ENCODE peak calls at places on chromosomes 11 and 22, in six cellular contexts. One of them, this sample, is unnamed.

GRCh38 chr11:116837231-116838091 is at the start of gene APOA1:
- DNase-seq in AG10803: no peak
- DNase-seq in transverse colon: no peak
- DNase-seq in HL-60: no peak
- DNase-seq in WERI-Rb-1: no peak
- DNase-seq in neural progenitor cell: peak; percentile 50
- DNase-seq in this sample: no peak

GRCh38 chr11:45654741-45655283 is 10.6 kb downstream of the CHST1 start:
- DNase-seq in AG10803: no peak
- DNase-seq in transverse colon: no peak
- DNase-seq in HL-60: no peak
- DNase-seq in WERI-Rb-1: no peak
- DNase-seq in neural progenitor cell: no peak
- DNase-seq in this sample: no peak

GRCh38 chr22:37326726-37327125 is 44.4 kb downstream of the CYTH4 start:
- DNase-seq in AG10803: no peak
- DNase-seq in transverse colon: peak; percentile 58
- DNase-seq in HL-60: no peak
- DNase-seq in WERI-Rb-1: no peak
- DNase-seq in neural progenitor cell: no peak
- DNase-seq in this sample: no peak

GRCh38 chr22:48663297-48663696 is 1164.4 kb downstream of the BRD1 start:
- DNase-seq in AG10803: no peak
- DNase-seq in transverse colon: no peak
- DNase-seq in HL-60: peak; percentile 15
- DNase-seq in WERI-Rb-1: no peak
- DNase-seq in neural progenitor cell: peak; percentile 33
- DNase-seq in this sample: no peak

GRCh38 chr11:2097356-2097997 is 41.7 kb downstream of the IGF2 start:
- DNase-seq in AG10803: peak; percentile 93
- DNase-seq in transverse colon: peak; percentile 28
- DNase-seq in HL-60: no peak
- DNase-seq in WERI-Rb-1: no peak
- DNase-seq in neural progenitor cell: peak; percentile 92
- DNase-seq in this sample: peak; percentile 94

GRCh38 chr11:78564889-78565467 is 9.7 kb downstream of the NARS2 start:
- DNase-seq in AG10803: peak; percentile 68
- DNase-seq in transverse colon: no peak
- DNase-seq in HL-60: peak; percentile 48
- DNase-seq in WERI-Rb-1: no peak
- DNase-seq in neural progenitor cell: no peak
- DNase-seq in this sample: no peak

GRCh38 chr11:31841435-31841834 is 30.3 kb upstream of the PAX6 start:
- DNase-seq in AG10803: no peak
- DNase-seq in transverse colon: no peak
- DNase-seq in HL-60: no peak
- DNase-seq in WERI-Rb-1: no peak
- DNase-seq in neural progenitor cell: no peak
- DNase-seq in this sample: no peak

GRCh38 chr22:34800265-34800664 is 265.7 kb upstream of the ISX start:
- DNase-seq in AG10803: peak; percentile 84
- DNase-seq in transverse colon: no peak
- DNase-seq in HL-60: no peak
- DNase-seq in WERI-Rb-1: no peak
- DNase-seq in neural progenitor cell: no peak
- DNase-seq in this sample: no peak

GRCh38 chr22:37549704-37550059 is 10.6 kb upstream of the CDC42EP1 start:
- DNase-seq in AG10803: peak; percentile 72
- DNase-seq in transverse colon: no peak
- DNase-seq in HL-60: no peak
- DNase-seq in WERI-Rb-1: no peak
- DNase-seq in neural progenitor cell: peak; percentile 40
- DNase-seq in this sample: peak; percentile 76

GRCh38 chr11:34840736-34841386 is 75.3 kb downstream of the APIP start:
- DNase-seq in AG10803: peak; percentile 30
- DNase-seq in transverse colon: peak; percentile 58
- DNase-seq in HL-60: peak; percentile 52
- DNase-seq in WERI-Rb-1: peak; percentile 37
- DNase-seq in neural progenitor cell: peak; percentile 46
- DNase-seq in this sample: no peak

GRCh38 chr11:114440971-114441810 is 1.9 kb downstream of the REXO2 start:
- DNase-seq in AG10803: peak; percentile 11
- DNase-seq in transverse colon: no peak
- DNase-seq in HL-60: no peak
- DNase-seq in WERI-Rb-1: no peak
- DNase-seq in neural progenitor cell: no peak
- DNase-seq in this sample: peak; percentile 12
- H3K4me3 ChIP-seq in AG10803: peak overlapping the region; percentile 97
- H3K4me3 ChIP-seq in transverse colon: peak overlapping the region; percentile 72
- H3K4me3 ChIP-seq in HL-60: no peak overlapping the region
- H3K4me3 ChIP-seq in WERI-Rb-1: no peak overlapping the region
- H3K4me3 ChIP-seq in neural progenitor cell: peak overlapping the region; percentile 98
- H3K4me3 ChIP-seq in this sample: peak overlapping the region; percentile 95

GRCh38 chr22:45107671-45108070 is 56.1 kb upstream of the NUP50 start:
- DNase-seq in AG10803: no peak
- DNase-seq in transverse colon: no peak
- DNase-seq in HL-60: no peak
- DNase-seq in WERI-Rb-1: no peak
- DNase-seq in neural progenitor cell: no peak
- DNase-seq in this sample: no peak

GRCh38 chr22:45103756-45104155 is 60.0 kb upstream of the NUP50 start:
- DNase-seq in AG10803: no peak
- DNase-seq in transverse colon: no peak
- DNase-seq in HL-60: no peak
- DNase-seq in WERI-Rb-1: no peak
- DNase-seq in neural progenitor cell: peak; percentile 38
- DNase-seq in this sample: no peak

GRCh38 chr22:45104313-45104712 is 59.4 kb upstream of the NUP50 start:
- DNase-seq in AG10803: no peak
- DNase-seq in transverse colon: no peak
- DNase-seq in HL-60: no peak
- DNase-seq in WERI-Rb-1: no peak
- DNase-seq in neural progenitor cell: no peak
- DNase-seq in this sample: no peak

GRCh38 chr22:45102896-45103420 is 60.8 kb upstream of the NUP50 start:
- DNase-seq in AG10803: no peak
- DNase-seq in transverse colon: no peak
- DNase-seq in HL-60: no peak
- DNase-seq in WERI-Rb-1: no peak
- DNase-seq in neural progenitor cell: no peak
- DNase-seq in this sample: no peak

GRCh38 chr22:45105281-45105700 is 58.4 kb upstream of the NUP50 start:
- DNase-seq in AG10803: peak; percentile 98
- DNase-seq in transverse colon: no peak
- DNase-seq in HL-60: no peak
- DNase-seq in WERI-Rb-1: no peak
- DNase-seq in neural progenitor cell: no peak
- DNase-seq in this sample: peak; percentile 95
- TF ChIP-seq CTCF in AG10803: no peak
- TF ChIP-seq CTCF in transverse colon: no peak
- TF ChIP-seq CTCF in HL-60: no peak
- TF ChIP-seq CTCF in WERI-Rb-1: no peak
- TF ChIP-seq CTCF in neural progenitor cell: no peak
- TF ChIP-seq CTCF in this sample: no peak

DNA sequence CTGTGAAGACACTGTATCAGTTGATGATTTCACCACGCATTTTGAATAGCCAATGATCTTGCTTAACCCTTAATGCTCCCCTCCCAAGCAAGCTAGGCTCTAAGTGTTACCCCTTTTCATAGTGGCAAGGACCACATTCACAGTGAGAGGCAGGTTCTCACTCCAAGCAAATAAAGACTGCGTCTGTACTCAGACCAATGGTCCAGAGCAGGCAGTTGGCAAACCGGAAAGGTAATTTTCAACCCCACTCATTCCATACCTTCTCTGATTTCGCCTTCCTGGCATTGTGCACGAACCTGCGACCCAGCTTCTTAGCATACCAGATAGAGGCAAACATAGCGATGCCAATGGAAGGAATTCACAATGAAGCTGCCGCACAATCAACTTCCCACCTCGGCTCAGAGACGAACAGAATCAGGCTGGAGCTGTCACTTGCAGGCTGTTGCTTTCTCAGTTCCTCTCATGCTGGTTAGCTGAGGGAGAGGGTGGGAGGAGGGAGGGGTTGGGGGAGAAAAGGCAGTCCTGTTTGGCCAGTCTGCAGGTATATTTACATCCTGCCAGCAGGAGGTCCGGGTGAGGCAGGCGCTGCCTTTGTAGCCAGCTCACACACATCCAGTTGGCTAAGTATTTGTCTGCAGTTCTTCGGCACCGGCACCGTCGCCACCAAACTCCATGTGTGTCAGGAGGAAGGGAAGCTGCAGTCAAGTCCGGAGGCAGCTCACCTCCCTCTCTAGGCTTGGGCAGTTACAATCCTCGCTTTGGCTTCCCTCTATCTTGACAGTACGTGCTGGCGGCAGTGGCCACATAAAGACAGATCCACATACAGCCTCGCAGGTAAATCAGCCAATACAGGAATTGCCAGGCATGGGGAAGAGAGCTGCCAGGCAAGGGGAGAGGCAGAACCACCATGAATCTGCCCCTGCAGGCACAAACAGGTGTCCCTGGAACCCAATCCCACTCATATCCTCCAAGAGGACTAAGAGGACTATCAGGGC is 1151.3 kb upstream of the CCDC90B start:
- DNase-seq in AG10803: no peak
- DNase-seq in transverse colon: peak; percentile 6
- DNase-seq in HL-60: no peak
- DNase-seq in WERI-Rb-1: no peak
- DNase-seq in neural progenitor cell: peak; percentile 66
- DNase-seq in this sample: no peak
- H3K4me3 ChIP-seq in AG10803: no peak overlapping the region
- H3K4me3 ChIP-seq in transverse colon: no peak overlapping the region
- H3K4me3 ChIP-seq in HL-60: no peak overlapping the region
- H3K4me3 ChIP-seq in WERI-Rb-1: no peak overlapping the region
- H3K4me3 ChIP-seq in neural progenitor cell: peak overlapping the region; percentile 49
- H3K4me3 ChIP-seq in this sample: no peak overlapping the region

GRCh38 chr11:119694334-119694733 is 34.7 kb downstream of the NECTIN1 start:
- DNase-seq in AG10803: no peak
- DNase-seq in transverse colon: peak; percentile 61
- DNase-seq in HL-60: no peak
- DNase-seq in WERI-Rb-1: peak; percentile 39
- DNase-seq in neural progenitor cell: no peak
- DNase-seq in this sample: no peak
- TF ChIP-seq CTCF in AG10803: no peak
- TF ChIP-seq CTCF in transverse colon: no peak
- TF ChIP-seq CTCF in HL-60: peak; percentile 13
- TF ChIP-seq CTCF in WERI-Rb-1: peak; percentile 35
- TF ChIP-seq CTCF in neural progenitor cell: no peak
- TF ChIP-seq CTCF in this sample: no peak

DNA sequence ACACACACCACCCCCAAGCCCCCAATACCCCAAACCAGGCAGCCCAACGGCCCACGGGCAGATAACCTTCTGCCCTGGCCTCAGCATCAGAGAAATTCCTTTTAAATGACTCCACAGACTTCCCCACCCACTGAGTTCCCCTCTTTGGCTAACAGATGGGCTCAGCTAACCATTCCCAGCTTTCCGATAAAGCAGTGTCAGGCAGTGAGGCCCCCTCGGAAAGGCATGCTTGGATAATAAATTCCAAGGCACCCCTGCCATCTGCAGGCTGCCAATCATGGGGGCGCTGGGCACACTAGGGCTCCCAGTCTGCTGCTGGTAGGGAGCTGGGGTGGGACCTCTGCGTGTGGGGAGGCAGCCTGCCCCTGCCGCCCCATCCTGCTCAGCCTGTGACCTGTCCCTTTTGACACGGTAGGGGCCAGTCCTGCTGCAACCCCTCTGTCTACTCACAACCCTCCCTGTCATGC is 453.6 kb downstream of the MIAT start:
- DNase-seq in AG10803: peak; percentile 56
- DNase-seq in transverse colon: no peak
- DNase-seq in HL-60: no peak
- DNase-seq in WERI-Rb-1: peak; percentile 25
- DNase-seq in neural progenitor cell: peak; percentile 36
- DNase-seq in this sample: no peak
- H3K4me3 ChIP-seq in AG10803: no peak overlapping the region
- H3K4me3 ChIP-seq in transverse colon: no peak overlapping the region
- H3K4me3 ChIP-seq in HL-60: no peak overlapping the region
- H3K4me3 ChIP-seq in WERI-Rb-1: no peak overlapping the region
- H3K4me3 ChIP-seq in neural progenitor cell: no peak overlapping the region
- H3K4me3 ChIP-seq in this sample: no peak overlapping the region

DNA sequence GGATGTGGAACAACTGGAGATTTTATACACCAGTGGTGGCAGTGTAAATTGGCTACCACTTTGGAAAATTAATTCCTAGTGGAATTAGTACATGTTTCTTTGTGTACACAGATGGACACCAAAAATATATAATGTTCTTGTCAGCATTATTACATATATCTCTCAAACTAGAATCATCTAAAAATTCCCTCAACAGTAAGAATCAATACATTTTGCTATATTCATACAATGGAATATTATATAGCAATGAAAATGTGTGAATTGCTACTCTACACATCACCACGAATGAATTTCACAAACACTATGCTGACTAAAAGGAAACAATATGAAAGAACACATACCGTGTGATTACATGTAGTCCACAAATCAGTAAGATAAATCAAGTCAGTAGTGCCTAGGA is 33.9 kb downstream of the CCDC90B start:
- DNase-seq in AG10803: no peak
- DNase-seq in transverse colon: no peak
- DNase-seq in HL-60: no peak
- DNase-seq in WERI-Rb-1: no peak
- DNase-seq in neural progenitor cell: no peak
- DNase-seq in this sample: no peak
- TF ChIP-seq CTCF in AG10803: no peak
- TF ChIP-seq CTCF in transverse colon: no peak
- TF ChIP-seq CTCF in HL-60: no peak
- TF ChIP-seq CTCF in WERI-Rb-1: no peak
- TF ChIP-seq CTCF in neural progenitor cell: no peak
- TF ChIP-seq CTCF in this sample: no peak

This sample was measured in foreskin fibroblast.